ENCODE peak calls at places on chromosomes 3 and 15, in eight cellular contexts. One of them, this sample, is unnamed.

GRCh38 chr3:3031358-3031757 is 78.8 kb downstream of the IL5RA start:
- DNase-seq in Peyer's patch: no peak
- DNase-seq in HCT116: no peak
- DNase-seq in transverse colon: no peak
- DNase-seq in sigmoid colon: no peak
- DNase-seq in stomach: no peak
- DNase-seq in K562: no peak
- DNase-seq in HepG2: no peak
- DNase-seq in this sample: no peak

GRCh38 chr3:48697952-48698351 is 12.2 kb upstream of the NCKIPSD start:
- DNase-seq in stomach: no peak
- DNase-seq in transverse colon: no peak
- DNase-seq in Peyer's patch: no peak
- DNase-seq in K562: no peak
- DNase-seq in HepG2: no peak
- DNase-seq in sigmoid colon: no peak
- DNase-seq in HCT116: no peak
- DNase-seq in this sample: no peak

GRCh38 chr3:67654099-67654831 is at the start of gene SUCLG2:
- DNase-seq in stomach: peak
- DNase-seq in transverse colon: peak
- DNase-seq in HCT116: peak
- DNase-seq in K562: peak
- DNase-seq in HepG2: peak
- DNase-seq in Peyer's patch: peak
- DNase-seq in sigmoid colon: peak
- DNase-seq in this sample: peak

GRCh38 chr3:43998841-43999805 is 242.6 kb upstream of the TOPAZ1 start:
- DNase-seq in K562: no peak
- DNase-seq in HCT116: no peak
- DNase-seq in Peyer's patch: peak
- DNase-seq in stomach: no peak
- DNase-seq in transverse colon: no peak
- DNase-seq in sigmoid colon: no peak
- DNase-seq in HepG2: no peak
- DNase-seq in this sample: no peak

GRCh38 chr3:63231556-63231955 is 46.6 kb upstream of the SYNPR start:
- DNase-seq in HCT116: no peak
- DNase-seq in stomach: no peak
- DNase-seq in sigmoid colon: no peak
- DNase-seq in HepG2: no peak
- DNase-seq in K562: no peak
- DNase-seq in transverse colon: no peak
- DNase-seq in Peyer's patch: no peak
- DNase-seq in this sample: no peak

GRCh38 chr3:128112406-128112968 is 11.1 kb downstream of the RUVBL1 start:
- DNase-seq in K562: no peak
- DNase-seq in HepG2: no peak
- DNase-seq in stomach: no peak
- DNase-seq in sigmoid colon: no peak
- DNase-seq in transverse colon: no peak
- DNase-seq in HCT116: peak
- DNase-seq in Peyer's patch: peak
- DNase-seq in this sample: no peak

GRCh38 chr3:162932503-162932902 is 1435.9 kb downstream of the OTOL1 start:
- DNase-seq in K562: no peak
- DNase-seq in transverse colon: no peak
- DNase-seq in HCT116: no peak
- DNase-seq in Peyer's patch: no peak
- DNase-seq in sigmoid colon: no peak
- DNase-seq in stomach: no peak
- DNase-seq in HepG2: no peak
- DNase-seq in this sample: no peak

GRCh38 chr3:196721097-196721496 is 8.9 kb downstream of the PIGX start:
- DNase-seq in HCT116: no peak
- DNase-seq in stomach: no peak
- DNase-seq in Peyer's patch: no peak
- DNase-seq in transverse colon: no peak
- DNase-seq in HepG2: no peak
- DNase-seq in K562: no peak
- DNase-seq in sigmoid colon: no peak
- DNase-seq in this sample: no peak

GRCh38 chr15:80953953-80954778 is 35.5 kb downstream of the MESD start:
- DNase-seq in stomach: no peak
- DNase-seq in HepG2: peak
- DNase-seq in K562: peak
- DNase-seq in HCT116: no peak
- DNase-seq in transverse colon: no peak
- DNase-seq in sigmoid colon: no peak
- DNase-seq in Peyer's patch: no peak
- DNase-seq in this sample: no peak

GRCh38 chr15:68434021-68434420 is 2.1 kb upstream of the ITGA11 start:
- DNase-seq in Peyer's patch: no peak
- DNase-seq in sigmoid colon: no peak
- DNase-seq in transverse colon: no peak
- DNase-seq in HCT116: no peak
- DNase-seq in HepG2: no peak
- DNase-seq in K562: no peak
- DNase-seq in stomach: no peak
- DNase-seq in this sample: no peak

GRCh38 chr3:71063768-71064287 is 519.7 kb downstream of the FOXP1 start:
- DNase-seq in sigmoid colon: no peak
- DNase-seq in stomach: no peak
- DNase-seq in K562: peak
- DNase-seq in transverse colon: no peak
- DNase-seq in HepG2: peak
- DNase-seq in HCT116: no peak
- DNase-seq in Peyer's patch: peak
- DNase-seq in this sample: peak

GRCh38 chr3:15797600-15798303 is at the start of gene ANKRD28:
- DNase-seq in HCT116: peak
- DNase-seq in transverse colon: no peak
- DNase-seq in sigmoid colon: no peak
- DNase-seq in HepG2: peak
- DNase-seq in stomach: no peak
- DNase-seq in K562: peak
- DNase-seq in Peyer's patch: no peak
- DNase-seq in this sample: no peak

GRCh38 chr3:38731522-38731921 is 82.0 kb upstream of the SCN5A start:
- DNase-seq in HCT116: no peak
- DNase-seq in sigmoid colon: no peak
- DNase-seq in stomach: no peak
- DNase-seq in Peyer's patch: no peak
- DNase-seq in HepG2: no peak
- DNase-seq in K562: peak
- DNase-seq in transverse colon: no peak
- DNase-seq in this sample: no peak

GRCh38 chr3:69649713-69650419 is 89.4 kb upstream of the MITF start:
- DNase-seq in sigmoid colon: no peak
- DNase-seq in HepG2: no peak
- DNase-seq in transverse colon: no peak
- DNase-seq in K562: no peak
- DNase-seq in HCT116: no peak
- DNase-seq in stomach: no peak
- DNase-seq in Peyer's patch: no peak
- DNase-seq in this sample: no peak

GRCh38 chr3:143090486-143090885 is 29.1 kb upstream of the CHST2 start:
- DNase-seq in sigmoid colon: no peak
- DNase-seq in Peyer's patch: no peak
- DNase-seq in HepG2: no peak
- DNase-seq in transverse colon: no peak
- DNase-seq in HCT116: no peak
- DNase-seq in stomach: peak
- DNase-seq in K562: no peak
- DNase-seq in this sample: no peak

GRCh38 chr3:122890077-122890484 is 95.2 kb downstream of the SLC49A4 start:
- DNase-seq in K562: no peak
- DNase-seq in sigmoid colon: peak
- DNase-seq in stomach: no peak
- DNase-seq in HepG2: no peak
- DNase-seq in Peyer's patch: no peak
- DNase-seq in transverse colon: peak
- DNase-seq in HCT116: no peak
- DNase-seq in this sample: peak

DNA sequence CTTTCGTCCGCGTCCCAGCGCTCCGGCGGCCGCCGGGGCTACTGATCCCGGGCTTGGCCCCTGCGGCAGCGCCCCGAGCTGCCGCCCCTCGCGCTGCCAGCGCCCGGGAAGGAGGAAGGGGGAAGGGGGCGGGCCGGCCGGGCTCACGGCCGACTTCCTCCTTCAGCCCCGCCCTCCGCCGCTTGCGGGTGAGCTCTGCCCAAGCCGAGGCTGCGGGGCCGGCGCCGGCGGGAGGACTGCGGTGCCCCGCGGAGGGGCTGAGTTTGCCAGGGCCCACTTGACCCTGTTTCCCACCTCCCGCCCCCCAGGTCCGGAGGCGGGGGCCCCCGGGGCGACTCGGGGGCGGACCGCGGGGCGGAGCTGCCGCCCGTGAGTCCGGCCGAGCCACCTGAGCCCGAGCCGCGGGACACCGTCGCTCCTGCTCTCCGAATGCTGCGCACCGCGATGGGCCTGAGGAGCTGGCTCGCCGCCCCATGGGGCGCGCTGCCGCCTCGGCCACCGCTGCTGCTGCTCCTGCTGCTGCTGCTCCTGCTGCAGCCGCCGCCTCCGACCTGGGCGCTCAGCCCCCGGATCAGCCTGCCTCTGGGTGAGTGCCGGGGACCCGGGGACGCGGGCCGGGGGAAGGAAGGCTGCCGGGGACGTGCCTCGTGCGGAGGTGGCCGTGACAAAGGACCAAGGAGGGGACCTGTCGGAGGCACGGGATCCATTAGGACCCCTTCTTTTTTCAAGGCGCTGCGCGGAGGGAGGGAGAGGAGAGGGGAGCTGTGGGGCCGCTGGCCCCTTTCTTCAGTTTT is at the start of gene SEMA4B:
- DNase-seq in transverse colon: peak
- DNase-seq in HCT116: no peak
- DNase-seq in stomach: peak
- DNase-seq in sigmoid colon: peak
- DNase-seq in HepG2: peak
- DNase-seq in K562: peak
- DNase-seq in Peyer's patch: peak
- DNase-seq in this sample: peak
- TF ChIP-seq POLR2A in transverse colon: peak
- TF ChIP-seq POLR2A in HCT116: peak
- TF ChIP-seq POLR2A in stomach: no peak
- TF ChIP-seq POLR2A in sigmoid colon: no peak
- TF ChIP-seq POLR2A in HepG2: no peak
- TF ChIP-seq POLR2A in K562: peak
- TF ChIP-seq POLR2A in Peyer's patch: peak
- TF ChIP-seq POLR2A in this sample: no peak

DNA sequence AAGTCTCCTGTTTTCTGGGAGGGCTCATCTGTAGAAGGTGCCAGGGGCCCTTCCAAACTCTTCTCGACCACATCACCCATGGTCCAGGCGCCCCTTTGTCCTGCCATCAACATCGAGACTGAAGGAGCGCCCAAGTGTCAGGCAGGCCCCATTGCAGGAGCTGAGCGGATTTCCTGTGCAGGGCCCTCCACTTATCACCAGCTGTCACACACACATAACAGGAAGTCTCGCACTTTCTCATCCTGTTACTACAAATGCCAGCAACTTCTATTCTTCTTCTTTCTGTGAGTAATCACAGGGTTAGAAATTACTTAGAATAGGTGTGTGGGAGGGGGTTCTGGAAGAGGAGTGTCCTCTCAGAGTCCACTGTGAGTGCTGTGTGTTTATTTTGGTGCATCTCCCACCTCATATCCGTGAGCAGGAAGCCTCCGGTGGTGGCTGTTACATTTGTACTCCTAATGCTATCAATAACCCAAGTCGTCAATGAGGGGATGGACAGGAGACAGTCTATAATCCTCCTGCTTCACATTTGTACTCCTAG is at the start of gene KLHL6:
- DNase-seq in HCT116: no peak
- DNase-seq in sigmoid colon: no peak
- DNase-seq in Peyer's patch: peak
- DNase-seq in stomach: peak
- DNase-seq in HepG2: no peak
- DNase-seq in transverse colon: peak
- DNase-seq in K562: peak
- DNase-seq in this sample: no peak
- TF ChIP-seq POLR2A in HCT116: no peak
- TF ChIP-seq POLR2A in sigmoid colon: no peak
- TF ChIP-seq POLR2A in Peyer's patch: peak
- TF ChIP-seq POLR2A in stomach: no peak
- TF ChIP-seq POLR2A in HepG2: no peak
- TF ChIP-seq POLR2A in transverse colon: peak
- TF ChIP-seq POLR2A in K562: no peak
- TF ChIP-seq POLR2A in this sample: no peak

DNA sequence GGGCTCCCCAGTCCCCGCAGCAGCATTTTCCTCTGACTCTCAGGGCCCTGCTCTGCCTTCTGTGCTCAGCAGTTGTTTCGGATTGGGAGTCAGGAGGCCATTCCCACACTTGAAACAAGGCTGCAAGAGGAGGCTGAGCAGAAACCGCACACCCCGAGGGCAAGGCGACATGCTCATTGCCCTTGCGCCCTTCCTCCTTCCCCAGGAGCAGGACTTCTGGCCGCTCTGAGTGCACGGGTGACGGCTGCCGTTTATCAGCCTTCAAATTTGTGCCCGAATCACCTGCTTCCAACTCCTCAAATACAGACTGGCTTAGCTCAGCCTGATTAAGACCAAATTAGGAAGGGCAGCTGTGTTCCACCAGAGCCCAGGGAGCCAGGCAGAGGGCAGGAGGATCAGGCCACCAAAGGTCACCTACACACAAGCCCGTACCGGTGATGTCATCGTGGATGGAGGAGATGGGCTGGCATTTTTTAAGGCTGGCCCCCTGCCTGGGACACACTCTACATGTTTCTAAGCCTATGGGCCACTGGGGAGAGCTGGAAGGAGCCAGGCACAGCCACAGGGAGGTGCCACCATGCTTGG is 38.1 kb downstream of the TM2D3 start:
- DNase-seq in K562: no peak
- DNase-seq in sigmoid colon: no peak
- DNase-seq in Peyer's patch: no peak
- DNase-seq in transverse colon: no peak
- DNase-seq in HepG2: no peak
- DNase-seq in HCT116: no peak
- DNase-seq in stomach: no peak
- DNase-seq in this sample: no peak
- TF ChIP-seq POLR2A in K562: no peak
- TF ChIP-seq POLR2A in sigmoid colon: no peak
- TF ChIP-seq POLR2A in Peyer's patch: no peak
- TF ChIP-seq POLR2A in transverse colon: no peak
- TF ChIP-seq POLR2A in HepG2: no peak
- TF ChIP-seq POLR2A in HCT116: no peak
- TF ChIP-seq POLR2A in stomach: no peak
- TF ChIP-seq POLR2A in this sample: no peak

DNA sequence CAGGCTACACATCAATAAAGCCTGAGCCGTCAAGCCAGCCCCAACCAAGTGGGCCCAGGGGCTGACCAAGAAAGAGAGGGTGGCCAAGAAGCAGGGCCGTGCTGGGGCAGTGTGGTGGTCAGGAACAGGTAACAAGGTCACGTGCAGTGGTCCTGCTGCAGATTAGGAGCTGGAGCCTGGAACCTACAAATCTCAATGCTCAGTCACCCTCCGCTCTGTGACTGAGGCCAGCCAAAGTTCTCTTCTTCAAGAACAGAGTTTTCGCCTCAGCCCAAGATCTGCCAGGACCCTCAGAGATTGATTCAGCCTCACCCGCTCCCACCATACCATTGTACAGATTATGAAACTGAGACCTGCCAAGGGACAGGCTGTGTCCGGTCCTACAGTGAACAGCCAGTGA is 26.9 kb downstream of the GRAMD2A start:
- DNase-seq in sigmoid colon: no peak
- DNase-seq in K562: no peak
- DNase-seq in HepG2: no peak
- DNase-seq in HCT116: no peak
- DNase-seq in Peyer's patch: no peak
- DNase-seq in transverse colon: no peak
- DNase-seq in stomach: no peak
- DNase-seq in this sample: no peak
- TF ChIP-seq POLR2A in sigmoid colon: no peak
- TF ChIP-seq POLR2A in K562: no peak
- TF ChIP-seq POLR2A in HepG2: no peak
- TF ChIP-seq POLR2A in HCT116: no peak
- TF ChIP-seq POLR2A in Peyer's patch: no peak
- TF ChIP-seq POLR2A in transverse colon: no peak
- TF ChIP-seq POLR2A in stomach: no peak
- TF ChIP-seq POLR2A in this sample: no peak

This sample was measured in uterus.